ENCODE peak calls at places on chromosomes 4 and X, in ten cellular contexts. Q, C, N, J, M, S, O, V, F and E are unnamed samples.

GRCh38 chrX:98956014-98956413 is 1454.1 kb downstream of the PCDH19 start:
- DNase-seq in M (no peak), Q (no peak), S (no peak), C (no peak), N (no peak), F (no peak), J (no peak), V (no peak), O (no peak), E (no peak)

GRCh38 chrX:69321006-69321655 is 155.9 kb upstream of the PJA1 start:
- DNase-seq in V (no peak), S (no peak), C (no peak), M (no peak), O (no peak), Q (no peak), N (no peak), J (peak; percentile 21), F (no peak), E (no peak)

GRCh38 chr4:181909368-181909767 is 333.8 kb upstream of the TENM3 start:
- DNase-seq in F (peak; percentile 68), M (no peak), J (no peak), S (no peak), N (no peak), C (no peak), V (no peak), O (no peak), Q (no peak), E (no peak)

GRCh38 chr4:1870328-1870577 is 940 bp upstream of the NSD2 start:
- DNase-seq in N (peak; percentile 73), V (peak; percentile 90), S (peak; percentile 82), C (peak; percentile 77), M (peak; percentile 77), O (peak; percentile 89), Q (no peak), J (peak; percentile 92), F (peak; percentile 91), E (peak; percentile 60)

GRCh38 chr4:52983563-52984303 is 121.6 kb downstream of the RASL11B start:
- DNase-seq in Q (no peak), N (peak; percentile 50), M (no peak), S (no peak), O (no peak), C (no peak), F (peak; percentile 93), V (no peak), J (no peak), E (no peak)

GRCh38 chrX:261167-261857 is 19.9 kb upstream of the PLCXD1 start:
- DNase-seq in M (no peak), C (no peak), Q (no peak), O (no peak), J (peak; percentile 51), F (peak; percentile 31), N (no peak), S (no peak), V (no peak), E (no peak)

GRCh38 chr4:145178740-145179139 is 1.6 kb downstream of the OTUD4 start:
- DNase-seq in F (no peak), Q (no peak), M (no peak), J (no peak), N (no peak), O (no peak), V (no peak), C (no peak), S (no peak), E (no peak)

GRCh38 chrX:139559383-139560042 is 29.0 kb downstream of the F9 start:
- DNase-seq in O (no peak), N (peak; percentile 24), F (peak; percentile 31), M (no peak), J (peak; percentile 36), C (peak; percentile 17), V (no peak), Q (no peak), S (no peak), E (no peak)

GRCh38 chr4:175671491-175671934 is 140.6 kb downstream of the GPM6A start:
- DNase-seq in S (no peak), J (no peak), C (no peak), N (no peak), F (no peak), M (no peak), O (no peak), Q (no peak), V (no peak), E (no peak)

GRCh38 chr4:79241846-79242245 is 84.0 kb downstream of the NAA11 start:
- DNase-seq in J (no peak), S (no peak), N (peak; percentile 2), V (no peak), C (no peak), F (peak; percentile 9), Q (no peak), M (no peak), O (no peak), E (no peak)

GRCh38 chr4:185931986-185932385 is 120.0 kb upstream of the SORBS2 start:
- DNase-seq in C (no peak), Q (no peak), J (no peak), S (no peak), N (no peak), V (no peak), M (no peak), F (no peak), O (no peak), E (no peak)

GRCh38 chr4:102725229-102725628 is 35.5 kb downstream of the MANBA start:
- DNase-seq in N (no peak), Q (no peak), V (no peak), S (no peak), C (no peak), O (no peak), J (no peak), M (no peak), F (no peak), E (no peak)
- H3K36me3 ChIP-seq in N (no peaks in the 10 kb centered on the region), Q (no peaks in the 10 kb centered on the region), V (no peaks in the 10 kb centered on the region), S (no peaks in the 10 kb centered on the region), C (no peaks in the 10 kb centered on the region), O (peaks cover 17% of the 10 kb centered on the region), J (no peaks in the 10 kb centered on the region), M (no peaks in the 10 kb centered on the region), F (peaks cover 1% of the 10 kb centered on the region), E (peaks cover 1% of the 10 kb centered on the region)

GRCh38 chrX:106802388-106803275 is at the start of gene TBC1D8B:
- DNase-seq in O (peak; percentile 56), F (peak; percentile 91), S (no peak), M (peak; percentile 85), C (peak; percentile 87), Q (peak; percentile 64), J (peak; percentile 83), N (peak; percentile 86), V (peak; percentile 62), E (peak; percentile 81)
- H3K4me3 ChIP-seq in O (peak within 1 kb of the TSS; percentile 78), F (peak within 1 kb of the TSS; percentile 91), S (peak within 1 kb of the TSS; percentile 51), M (peak within 1 kb of the TSS; percentile 37), C (peak within 1 kb of the TSS; percentile 50), Q (peak within 1 kb of the TSS; percentile 86), J (peak within 1 kb of the TSS; percentile 58), N (peak within 1 kb of the TSS; percentile 65), V (peak within 1 kb of the TSS; percentile 63), E (peak within 1 kb of the TSS; percentile 58)

DNA sequence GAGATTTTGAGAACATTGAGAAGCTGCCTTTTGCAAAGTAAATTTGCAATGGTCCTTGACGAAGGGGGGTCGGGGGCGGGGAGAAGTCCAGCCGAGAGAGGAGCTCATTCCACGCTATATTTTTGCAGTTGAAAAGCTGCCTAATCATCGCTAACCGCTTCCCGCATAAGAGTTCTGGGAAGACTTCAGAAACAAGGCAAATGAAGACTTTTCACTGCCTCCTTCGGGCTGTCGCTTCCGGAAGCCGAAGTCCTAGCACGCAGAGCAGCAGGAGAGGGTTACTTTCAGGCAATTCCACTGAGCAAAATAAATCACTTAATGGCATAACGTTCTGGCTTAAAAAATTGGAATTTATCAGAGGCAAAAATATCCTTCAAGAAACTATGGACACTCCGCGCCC is 2.7 kb upstream of the LRAT start:
- DNase-seq in F (no peak), N (no peak), O (no peak), S (no peak), Q (no peak), J (no peak), V (no peak), C (no peak), M (no peak), E (no peak)
- H3K27me3 ChIP-seq in F (peaks cover 37% of the 10 kb centered on the region), N (no peaks in the 10 kb centered on the region), O (peaks cover 66% of the 10 kb centered on the region), S (no peaks in the 10 kb centered on the region), Q (peaks cover 39% of the 10 kb centered on the region), J (peaks cover 58% of the 10 kb centered on the region), V (peaks cover 24% of the 10 kb centered on the region), C (peaks cover 4% of the 10 kb centered on the region), M (no peaks in the 10 kb centered on the region), E (peaks cover 34% of the 10 kb centered on the region)

GRCh38 chrX:40637687-40638086 is 9.7 kb downstream of the CXorf38 start:
- DNase-seq in F (no peak), S (no peak), N (no peak), C (no peak), M (no peak), Q (no peak), O (no peak), J (no peak), V (no peak), E (no peak)

GRCh38 chrX:40628506-40628905 is 5.3 kb downstream of the MPC1L start:
- DNase-seq in J (no peak), C (no peak), S (no peak), O (no peak), V (no peak), F (peak; percentile 60), Q (no peak), M (no peak), N (no peak), E (no peak)

DNA sequence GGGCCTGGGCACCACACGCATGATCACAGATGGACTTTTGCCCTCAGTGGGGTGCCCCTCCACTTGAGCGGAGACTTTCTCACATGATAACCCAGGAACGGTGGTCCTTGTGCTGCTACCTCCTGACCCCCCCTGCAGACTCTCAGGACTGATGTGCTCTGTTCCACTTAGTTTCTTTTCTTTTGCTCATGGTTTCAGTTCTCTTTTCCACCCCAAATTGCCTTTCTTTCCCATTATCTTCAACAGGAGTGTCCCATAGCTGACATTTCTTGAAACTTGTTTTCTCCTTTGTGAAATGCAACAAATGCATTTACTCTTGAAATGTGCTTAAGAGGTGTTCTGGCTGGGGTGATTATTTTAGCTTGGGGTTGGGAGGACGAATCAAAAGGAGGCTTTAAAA is 9.0 kb downstream of the MPC1L start:
- DNase-seq in C (no peak), V (no peak), M (no peak), O (no peak), J (no peak), Q (no peak), F (no peak), S (no peak), N (no peak), E (no peak)
- H3K36me3 ChIP-seq in C (no peaks in the 10 kb centered on the region), V (peaks cover 11% of the 10 kb centered on the region), M (no peaks in the 10 kb centered on the region), O (peaks cover 83% of the 10 kb centered on the region), J (peaks cover 12% of the 10 kb centered on the region), Q (peaks cover 6% of the 10 kb centered on the region), F (peaks cover 90% of the 10 kb centered on the region), S (no peaks in the 10 kb centered on the region), N (peaks cover 13% of the 10 kb centered on the region), E (no peaks in the 10 kb centered on the region)